ENCODE peak calls at places on chromosomes 12 and 14, in eight cellular contexts. One of them, this sample, is unnamed.

GRCh38 chr14:65016461-65016860 is 29.8 kb downstream of the FNTB start:
- DNase-seq in GM23248: no peak
- DNase-seq in HCT116: no peak
- DNase-seq in GM23338: no peak
- DNase-seq in SK-N-SH: no peak
- DNase-seq in hepatocyte: no peak
- DNase-seq in neural progenitor cell: no peak
- DNase-seq in PC-3: no peak
- DNase-seq in this sample: no peak

GRCh38 chr14:30005114-30005698 is 77.6 kb upstream of the PRKD1 start:
- DNase-seq in GM23248: peak
- DNase-seq in HCT116: no peak
- DNase-seq in GM23338: peak
- DNase-seq in SK-N-SH: peak
- DNase-seq in hepatocyte: peak
- DNase-seq in neural progenitor cell: peak
- DNase-seq in PC-3: peak
- DNase-seq in this sample: no peak

GRCh38 chr12:114316076-114316475 is 89.9 kb downstream of the TBX5 start:
- DNase-seq in GM23248: peak
- DNase-seq in HCT116: no peak
- DNase-seq in GM23338: peak
- DNase-seq in SK-N-SH: no peak
- DNase-seq in hepatocyte: no peak
- DNase-seq in neural progenitor cell: no peak
- DNase-seq in PC-3: peak
- DNase-seq in this sample: no peak

GRCh38 chr14:90319173-90319572 is 12.6 kb downstream of the NRDE2 start:
- DNase-seq in GM23248: peak
- DNase-seq in HCT116: no peak
- DNase-seq in GM23338: no peak
- DNase-seq in SK-N-SH: no peak
- DNase-seq in hepatocyte: no peak
- DNase-seq in neural progenitor cell: no peak
- DNase-seq in PC-3: peak
- DNase-seq in this sample: no peak

GRCh38 chr14:71680733-71681387 is 251.4 kb upstream of the RGS6 start:
- DNase-seq in GM23248: no peak
- DNase-seq in HCT116: no peak
- DNase-seq in GM23338: peak
- DNase-seq in SK-N-SH: no peak
- DNase-seq in hepatocyte: no peak
- DNase-seq in neural progenitor cell: peak
- DNase-seq in PC-3: no peak
- DNase-seq in this sample: no peak

GRCh38 chr14:33589334-33589733 is 361.5 kb downstream of the EGLN3 start:
- DNase-seq in GM23248: peak
- DNase-seq in HCT116: no peak
- DNase-seq in GM23338: no peak
- DNase-seq in SK-N-SH: no peak
- DNase-seq in hepatocyte: peak
- DNase-seq in neural progenitor cell: no peak
- DNase-seq in PC-3: peak
- DNase-seq in this sample: no peak

GRCh38 chr12:116069943-116070342 is 207.6 kb downstream of the MED13L start:
- DNase-seq in GM23248: no peak
- DNase-seq in HCT116: no peak
- DNase-seq in GM23338: no peak
- DNase-seq in SK-N-SH: no peak
- DNase-seq in hepatocyte: no peak
- DNase-seq in neural progenitor cell: no peak
- DNase-seq in PC-3: no peak
- DNase-seq in this sample: no peak

GRCh38 chr14:31025335-31026075 is at the start of gene AP4S1:
- DNase-seq in GM23248: peak
- DNase-seq in HCT116: no peak
- DNase-seq in GM23338: peak
- DNase-seq in SK-N-SH: peak
- DNase-seq in hepatocyte: peak
- DNase-seq in neural progenitor cell: peak
- DNase-seq in PC-3: peak
- DNase-seq in this sample: peak

GRCh38 chr14:71728386-71728785 is 203.8 kb upstream of the RGS6 start:
- DNase-seq in GM23248: peak
- DNase-seq in HCT116: no peak
- DNase-seq in GM23338: no peak
- DNase-seq in SK-N-SH: no peak
- DNase-seq in hepatocyte: no peak
- DNase-seq in neural progenitor cell: no peak
- DNase-seq in PC-3: no peak
- DNase-seq in this sample: no peak

GRCh38 chr12:94304566-94305061 is 155.1 kb downstream of the CEP83 start:
- DNase-seq in GM23248: peak
- DNase-seq in HCT116: no peak
- DNase-seq in GM23338: peak
- DNase-seq in SK-N-SH: no peak
- DNase-seq in hepatocyte: no peak
- DNase-seq in neural progenitor cell: peak
- DNase-seq in PC-3: no peak
- DNase-seq in this sample: no peak

GRCh38 chr12:27048822-27049752 is 26.7 kb downstream of the MED21 start:
- DNase-seq in GM23248: peak
- DNase-seq in HCT116: no peak
- DNase-seq in GM23338: no peak
- DNase-seq in SK-N-SH: no peak
- DNase-seq in hepatocyte: peak
- DNase-seq in neural progenitor cell: no peak
- DNase-seq in PC-3: peak
- DNase-seq in this sample: no peak

GRCh38 chr12:70774055-70774454 is 136.8 kb upstream of the PTPRB start:
- DNase-seq in GM23248: peak
- DNase-seq in HCT116: no peak
- DNase-seq in GM23338: no peak
- DNase-seq in SK-N-SH: no peak
- DNase-seq in hepatocyte: no peak
- DNase-seq in neural progenitor cell: peak
- DNase-seq in PC-3: peak
- DNase-seq in this sample: no peak

GRCh38 chr12:92259291-92259690 is 113.6 kb upstream of the BTG1 start:
- DNase-seq in GM23248: no peak
- DNase-seq in HCT116: no peak
- DNase-seq in GM23338: no peak
- DNase-seq in SK-N-SH: no peak
- DNase-seq in hepatocyte: no peak
- DNase-seq in neural progenitor cell: no peak
- DNase-seq in PC-3: no peak
- DNase-seq in this sample: no peak

GRCh38 chr12:129570796-129571400 is 332.9 kb downstream of the TMEM132D start:
- DNase-seq in GM23248: no peak
- DNase-seq in HCT116: no peak
- DNase-seq in GM23338: no peak
- DNase-seq in SK-N-SH: no peak
- DNase-seq in hepatocyte: no peak
- DNase-seq in neural progenitor cell: no peak
- DNase-seq in PC-3: no peak
- DNase-seq in this sample: no peak

GRCh38 chr12:115351513-115352077 is 667.6 kb upstream of the TBX3 start:
- DNase-seq in GM23248: peak
- DNase-seq in HCT116: no peak
- DNase-seq in GM23338: no peak
- DNase-seq in SK-N-SH: no peak
- DNase-seq in hepatocyte: no peak
- DNase-seq in neural progenitor cell: no peak
- DNase-seq in PC-3: no peak
- DNase-seq in this sample: no peak

GRCh38 chr12:122421263-122421814 is 1.1 kb downstream of the CLIP1 start:
- DNase-seq in GM23248: peak
- DNase-seq in HCT116: no peak
- DNase-seq in GM23338: no peak
- DNase-seq in SK-N-SH: peak
- DNase-seq in hepatocyte: peak
- DNase-seq in neural progenitor cell: no peak
- DNase-seq in PC-3: peak
- DNase-seq in this sample: peak

GRCh38 chr12:93201990-93202389 is 175.7 kb upstream of the NUDT4 start:
- DNase-seq in GM23248: no peak
- DNase-seq in HCT116: no peak
- DNase-seq in GM23338: no peak
- DNase-seq in SK-N-SH: no peak
- DNase-seq in hepatocyte: no peak
- DNase-seq in neural progenitor cell: no peak
- DNase-seq in PC-3: no peak
- DNase-seq in this sample: no peak

GRCh38 chr14:21106506-21107359 is 5.9 kb downstream of the TMEM253 start:
- DNase-seq in GM23248: peak
- DNase-seq in HCT116: peak
- DNase-seq in GM23338: peak
- DNase-seq in SK-N-SH: peak
- DNase-seq in hepatocyte: peak
- DNase-seq in neural progenitor cell: peak
- DNase-seq in PC-3: peak
- DNase-seq in this sample: peak

GRCh38 chr14:93105362-93105761 is 10.4 kb downstream of the ITPK1 start:
- DNase-seq in GM23248: peak
- DNase-seq in HCT116: no peak
- DNase-seq in GM23338: no peak
- DNase-seq in SK-N-SH: no peak
- DNase-seq in hepatocyte: no peak
- DNase-seq in neural progenitor cell: no peak
- DNase-seq in PC-3: peak
- DNase-seq in this sample: no peak

GRCh38 chr14:20631821-20632389 is 9.6 kb downstream of the OR6S1 start:
- DNase-seq in GM23248: peak
- DNase-seq in HCT116: no peak
- DNase-seq in GM23338: peak
- DNase-seq in SK-N-SH: peak
- DNase-seq in hepatocyte: peak
- DNase-seq in neural progenitor cell: peak
- DNase-seq in PC-3: peak
- DNase-seq in this sample: no peak

DNA sequence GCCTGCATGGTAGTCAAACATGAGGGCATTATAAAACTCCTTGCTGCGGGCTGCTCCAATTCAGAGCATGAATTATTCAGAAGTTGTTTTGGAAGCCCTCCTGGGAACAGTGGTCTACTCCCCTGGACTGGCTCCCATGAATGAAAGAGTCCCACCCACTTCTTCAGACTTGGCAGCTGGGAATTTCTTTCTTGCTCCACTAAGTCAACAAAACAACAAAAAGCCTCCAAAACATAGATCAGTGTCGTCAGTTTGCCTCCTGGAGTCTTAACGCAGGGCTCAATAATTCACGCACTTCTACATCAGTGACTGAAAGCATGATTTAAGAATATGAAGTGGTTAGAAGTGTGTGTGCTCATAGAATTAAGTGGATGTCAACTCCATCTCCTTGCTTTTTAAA is 37.9 kb downstream of the AKAP6 start:
- DNase-seq in GM23248: peak
- DNase-seq in HCT116: no peak
- DNase-seq in GM23338: no peak
- DNase-seq in SK-N-SH: no peak
- DNase-seq in hepatocyte: no peak
- DNase-seq in neural progenitor cell: peak
- DNase-seq in PC-3: no peak
- DNase-seq in this sample: no peak
- TF ChIP-seq EZH2phosphoT487 in GM23248: no peak
- TF ChIP-seq EZH2phosphoT487 in HCT116: no peak
- TF ChIP-seq EZH2phosphoT487 in GM23338: no peak
- TF ChIP-seq EZH2phosphoT487 in SK-N-SH: no peak
- TF ChIP-seq EZH2phosphoT487 in hepatocyte: no peak
- TF ChIP-seq EZH2phosphoT487 in neural progenitor cell: no peak
- TF ChIP-seq EZH2phosphoT487 in PC-3: no peak
- TF ChIP-seq EZH2phosphoT487 in this sample: no peak

DNA sequence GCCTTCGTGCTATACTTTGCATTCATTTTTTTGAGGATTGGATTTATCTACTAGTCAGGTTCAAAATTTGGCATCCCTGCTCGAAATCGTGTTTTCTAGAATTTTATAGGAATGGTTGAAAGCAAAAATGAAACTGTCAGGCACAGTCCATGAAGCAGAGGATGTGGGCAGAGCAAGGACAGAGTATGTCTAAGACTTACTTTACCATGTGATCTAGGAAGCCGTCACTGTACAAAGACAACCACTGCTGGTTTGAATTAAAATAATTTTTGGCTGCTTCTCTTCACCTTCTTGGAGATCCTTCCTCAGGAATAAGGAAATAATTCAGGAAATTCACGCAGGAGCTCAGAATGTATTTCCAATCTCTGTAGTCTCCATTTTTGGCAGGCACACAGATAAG is 31.6 kb upstream of the SGPP1 start:
- DNase-seq in GM23248: peak
- DNase-seq in HCT116: no peak
- DNase-seq in GM23338: no peak
- DNase-seq in SK-N-SH: no peak
- DNase-seq in hepatocyte: no peak
- DNase-seq in neural progenitor cell: no peak
- DNase-seq in PC-3: no peak
- DNase-seq in this sample: peak
- TF ChIP-seq EZH2phosphoT487 in GM23248: no peak
- TF ChIP-seq EZH2phosphoT487 in HCT116: no peak
- TF ChIP-seq EZH2phosphoT487 in GM23338: no peak
- TF ChIP-seq EZH2phosphoT487 in SK-N-SH: no peak
- TF ChIP-seq EZH2phosphoT487 in hepatocyte: no peak
- TF ChIP-seq EZH2phosphoT487 in neural progenitor cell: no peak
- TF ChIP-seq EZH2phosphoT487 in PC-3: no peak
- TF ChIP-seq EZH2phosphoT487 in this sample: no peak

GRCh38 chr14:56390859-56391258 is 188.7 kb upstream of the TMEM260 start:
- DNase-seq in GM23248: no peak
- DNase-seq in HCT116: peak
- DNase-seq in GM23338: peak
- DNase-seq in SK-N-SH: no peak
- DNase-seq in hepatocyte: no peak
- DNase-seq in neural progenitor cell: no peak
- DNase-seq in PC-3: peak
- DNase-seq in this sample: no peak
- TF ChIP-seq EZH2phosphoT487 in GM23248: no peak
- TF ChIP-seq EZH2phosphoT487 in HCT116: no peak
- TF ChIP-seq EZH2phosphoT487 in GM23338: no peak
- TF ChIP-seq EZH2phosphoT487 in SK-N-SH: no peak
- TF ChIP-seq EZH2phosphoT487 in hepatocyte: no peak
- TF ChIP-seq EZH2phosphoT487 in neural progenitor cell: no peak
- TF ChIP-seq EZH2phosphoT487 in PC-3: no peak
- TF ChIP-seq EZH2phosphoT487 in this sample: no peak

DNA sequence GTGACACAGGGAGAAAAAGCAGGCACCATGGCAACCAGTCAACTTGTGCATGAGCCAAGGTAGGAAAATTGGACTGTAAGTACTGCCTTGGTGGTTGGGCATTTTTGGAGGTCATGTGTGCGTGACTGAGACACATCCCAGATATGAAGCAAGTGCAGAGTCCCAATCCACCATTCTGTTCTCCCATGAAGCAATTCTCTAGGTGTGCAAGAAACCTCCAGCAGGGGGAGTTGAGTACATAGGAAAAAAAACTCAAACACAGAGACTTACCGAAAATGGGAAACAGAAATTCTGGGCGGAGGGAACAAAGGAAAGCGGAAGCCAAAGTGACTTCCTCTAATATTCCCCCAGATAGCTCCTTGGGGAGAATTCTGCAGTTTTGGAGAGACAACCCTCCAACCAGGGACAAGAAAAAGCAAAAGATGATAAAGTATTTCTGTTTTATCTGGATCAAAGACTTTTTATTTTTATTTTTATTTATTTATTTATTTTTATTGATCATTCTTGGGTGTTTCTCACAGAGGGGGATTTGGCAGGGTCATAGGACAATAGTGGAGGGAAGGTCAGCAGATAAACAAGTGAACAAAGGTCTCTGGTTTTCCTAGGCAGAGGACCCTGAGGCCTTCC is 76.9 kb downstream of the APOBEC1 start:
- DNase-seq in GM23248: peak
- DNase-seq in HCT116: peak
- DNase-seq in GM23338: peak
- DNase-seq in SK-N-SH: peak
- DNase-seq in hepatocyte: peak
- DNase-seq in neural progenitor cell: peak
- DNase-seq in PC-3: peak
- DNase-seq in this sample: peak
- TF ChIP-seq EZH2phosphoT487 in GM23248: no peak
- TF ChIP-seq EZH2phosphoT487 in HCT116: no peak
- TF ChIP-seq EZH2phosphoT487 in GM23338: no peak
- TF ChIP-seq EZH2phosphoT487 in SK-N-SH: no peak
- TF ChIP-seq EZH2phosphoT487 in hepatocyte: no peak
- TF ChIP-seq EZH2phosphoT487 in neural progenitor cell: no peak
- TF ChIP-seq EZH2phosphoT487 in PC-3: no peak
- TF ChIP-seq EZH2phosphoT487 in this sample: no peak